ENCODE peak calls at places on chromosomes 5 and 9, in six cellular contexts. One of them, this sample, is unnamed.

GRCh38 chr5:54243483-54244080 is 66.8 kb downstream of the ARL15 start:
- DNase-seq in MM.1S: peak
- DNase-seq in GM23338: peak
- DNase-seq in PC-3: peak
- DNase-seq in HCT116: peak
- DNase-seq in hepatocyte: peak
- DNase-seq in this sample: peak

GRCh38 chr5:39892708-39893107 is 467.9 kb upstream of the DAB2 start:
- DNase-seq in GM23338: no peak
- DNase-seq in hepatocyte: no peak
- DNase-seq in PC-3: peak
- DNase-seq in MM.1S: peak
- DNase-seq in HCT116: no peak
- DNase-seq in this sample: no peak

GRCh38 chr9:112120046-112120373 is 55.1 kb downstream of the SUSD1 start:
- DNase-seq in MM.1S: no peak
- DNase-seq in PC-3: no peak
- DNase-seq in hepatocyte: no peak
- DNase-seq in GM23338: no peak
- DNase-seq in HCT116: no peak
- DNase-seq in this sample: no peak

GRCh38 chr5:1468629-1469527 is 23.6 kb upstream of the SLC6A3 start:
- DNase-seq in GM23338: no peak
- DNase-seq in HCT116: no peak
- DNase-seq in PC-3: no peak
- DNase-seq in hepatocyte: no peak
- DNase-seq in MM.1S: no peak
- DNase-seq in this sample: no peak

GRCh38 chr9:132181796-132182521 is 20.1 kb downstream of the NTNG2 start:
- DNase-seq in HCT116: no peak
- DNase-seq in PC-3: no peak
- DNase-seq in hepatocyte: no peak
- DNase-seq in GM23338: no peak
- DNase-seq in MM.1S: no peak
- DNase-seq in this sample: peak

GRCh38 chr9:99511723-99512122 is 289.6 kb downstream of the SEC61B start:
- DNase-seq in PC-3: no peak
- DNase-seq in hepatocyte: no peak
- DNase-seq in HCT116: no peak
- DNase-seq in MM.1S: no peak
- DNase-seq in GM23338: peak
- DNase-seq in this sample: peak

GRCh38 chr9:89781838-89782237 is 177.0 kb downstream of the GADD45G start:
- DNase-seq in hepatocyte: no peak
- DNase-seq in HCT116: no peak
- DNase-seq in MM.1S: no peak
- DNase-seq in GM23338: no peak
- DNase-seq in PC-3: no peak
- DNase-seq in this sample: no peak

GRCh38 chr9:36145970-36146369 is 9.4 kb downstream of the GLIPR2 start:
- DNase-seq in HCT116: no peak
- DNase-seq in PC-3: no peak
- DNase-seq in GM23338: no peak
- DNase-seq in hepatocyte: no peak
- DNase-seq in MM.1S: no peak
- DNase-seq in this sample: no peak

GRCh38 chr9:69276775-69277174 is 48.2 kb upstream of the ENTREP1 start:
- DNase-seq in hepatocyte: no peak
- DNase-seq in HCT116: no peak
- DNase-seq in PC-3: no peak
- DNase-seq in MM.1S: no peak
- DNase-seq in GM23338: peak
- DNase-seq in this sample: no peak

GRCh38 chr5:103290846-103291245 is 32.3 kb downstream of the MACIR start:
- DNase-seq in HCT116: no peak
- DNase-seq in PC-3: no peak
- DNase-seq in MM.1S: no peak
- DNase-seq in GM23338: no peak
- DNase-seq in hepatocyte: no peak
- DNase-seq in this sample: no peak

GRCh38 chr9:37956904-37957663 is 53.2 kb upstream of the SLC25A51 start:
- DNase-seq in hepatocyte: no peak
- DNase-seq in MM.1S: no peak
- DNase-seq in PC-3: no peak
- DNase-seq in HCT116: no peak
- DNase-seq in GM23338: no peak
- DNase-seq in this sample: no peak

GRCh38 chr9:124266139-124266825 is 8.5 kb downstream of the NEK6 start:
- DNase-seq in PC-3: no peak
- DNase-seq in GM23338: no peak
- DNase-seq in hepatocyte: no peak
- DNase-seq in MM.1S: no peak
- DNase-seq in HCT116: no peak
- DNase-seq in this sample: no peak

GRCh38 chr5:92460505-92460904 is 1077.4 kb upstream of the ARRDC3 start:
- DNase-seq in hepatocyte: no peak
- DNase-seq in GM23338: no peak
- DNase-seq in PC-3: no peak
- DNase-seq in MM.1S: no peak
- DNase-seq in HCT116: no peak
- DNase-seq in this sample: no peak

GRCh38 chr5:34501840-34502239 is 154.3 kb upstream of the RAI14 start:
- DNase-seq in HCT116: no peak
- DNase-seq in hepatocyte: no peak
- DNase-seq in MM.1S: no peak
- DNase-seq in GM23338: no peak
- DNase-seq in PC-3: no peak
- DNase-seq in this sample: no peak

GRCh38 chr9:70262948-70263347 is 4.2 kb downstream of the SMC5 start:
- DNase-seq in GM23338: no peak
- DNase-seq in HCT116: no peak
- DNase-seq in PC-3: peak
- DNase-seq in MM.1S: no peak
- DNase-seq in hepatocyte: no peak
- DNase-seq in this sample: no peak

GRCh38 chr9:88950341-88951141 is 40.7 kb upstream of the S1PR3 start:
- DNase-seq in hepatocyte: no peak
- DNase-seq in GM23338: no peak
- DNase-seq in HCT116: no peak
- DNase-seq in MM.1S: no peak
- DNase-seq in PC-3: peak
- DNase-seq in this sample: peak

GRCh38 chr9:87433853-87434252 is 63.8 kb upstream of the DAPK1 start:
- DNase-seq in HCT116: no peak
- DNase-seq in hepatocyte: no peak
- DNase-seq in PC-3: no peak
- DNase-seq in MM.1S: no peak
- DNase-seq in GM23338: no peak
- DNase-seq in this sample: no peak

GRCh38 chr5:111278824-111279504 is 54.8 kb downstream of the CAMK4 start:
- DNase-seq in hepatocyte: peak
- DNase-seq in GM23338: peak
- DNase-seq in HCT116: peak
- DNase-seq in PC-3: peak
- DNase-seq in MM.1S: peak
- DNase-seq in this sample: peak
- TF ChIP-seq EZH2phosphoT487 in hepatocyte: no peak
- TF ChIP-seq EZH2phosphoT487 in GM23338: no peak
- TF ChIP-seq EZH2phosphoT487 in HCT116: no peak
- TF ChIP-seq EZH2phosphoT487 in PC-3: no peak
- TF ChIP-seq EZH2phosphoT487 in MM.1S: no peak
- TF ChIP-seq EZH2phosphoT487 in this sample: no peak

DNA sequence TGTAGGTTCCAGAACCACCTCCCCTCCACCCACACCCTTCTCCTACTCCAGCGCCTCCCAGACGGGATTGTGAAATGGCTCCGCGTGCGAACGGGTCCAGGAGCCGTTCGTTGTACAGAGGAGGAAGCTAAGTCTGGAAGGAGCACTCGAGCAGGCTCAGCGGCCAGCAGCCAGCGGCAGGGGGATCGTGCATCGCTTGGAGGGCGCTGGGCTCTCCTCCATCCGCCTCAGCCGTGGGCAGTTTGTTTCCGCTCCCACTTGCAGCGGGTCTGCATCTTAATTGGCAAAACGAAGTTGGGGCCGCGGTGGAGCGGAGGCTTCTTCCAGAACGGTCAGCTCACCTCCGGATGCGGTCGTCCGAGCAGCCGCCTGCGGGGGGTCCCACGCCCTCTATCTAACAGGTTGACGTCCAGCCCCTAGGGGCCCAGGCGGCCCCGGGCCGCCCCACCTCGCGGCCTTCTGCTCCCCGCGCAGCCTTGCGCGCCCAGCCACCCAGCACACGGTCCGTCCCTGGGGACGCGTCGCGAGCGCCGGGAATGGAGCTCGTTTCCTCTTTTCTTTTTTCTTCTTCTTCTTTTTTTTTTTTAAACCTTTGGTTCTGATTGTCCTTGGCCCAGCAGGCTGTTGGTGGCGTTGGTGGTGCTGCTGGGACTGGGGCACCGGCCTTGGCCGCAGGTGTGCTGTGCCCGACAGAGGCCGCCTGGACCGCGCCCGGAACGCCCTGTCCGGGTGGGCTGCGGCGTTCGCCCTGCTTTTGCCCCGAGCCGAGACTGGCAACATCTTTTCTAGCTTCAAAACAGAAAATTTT is 3.9 kb upstream of the BARX1 start:
- DNase-seq in HCT116: no peak
- DNase-seq in GM23338: peak
- DNase-seq in MM.1S: no peak
- DNase-seq in hepatocyte: peak
- DNase-seq in PC-3: no peak
- DNase-seq in this sample: peak
- TF ChIP-seq EZH2 in HCT116: no peak
- TF ChIP-seq EZH2 in GM23338: peak
- TF ChIP-seq EZH2 in MM.1S: no peak
- TF ChIP-seq EZH2 in hepatocyte: no peak
- TF ChIP-seq EZH2 in PC-3: no peak
- TF ChIP-seq EZH2 in this sample: peak

DNA sequence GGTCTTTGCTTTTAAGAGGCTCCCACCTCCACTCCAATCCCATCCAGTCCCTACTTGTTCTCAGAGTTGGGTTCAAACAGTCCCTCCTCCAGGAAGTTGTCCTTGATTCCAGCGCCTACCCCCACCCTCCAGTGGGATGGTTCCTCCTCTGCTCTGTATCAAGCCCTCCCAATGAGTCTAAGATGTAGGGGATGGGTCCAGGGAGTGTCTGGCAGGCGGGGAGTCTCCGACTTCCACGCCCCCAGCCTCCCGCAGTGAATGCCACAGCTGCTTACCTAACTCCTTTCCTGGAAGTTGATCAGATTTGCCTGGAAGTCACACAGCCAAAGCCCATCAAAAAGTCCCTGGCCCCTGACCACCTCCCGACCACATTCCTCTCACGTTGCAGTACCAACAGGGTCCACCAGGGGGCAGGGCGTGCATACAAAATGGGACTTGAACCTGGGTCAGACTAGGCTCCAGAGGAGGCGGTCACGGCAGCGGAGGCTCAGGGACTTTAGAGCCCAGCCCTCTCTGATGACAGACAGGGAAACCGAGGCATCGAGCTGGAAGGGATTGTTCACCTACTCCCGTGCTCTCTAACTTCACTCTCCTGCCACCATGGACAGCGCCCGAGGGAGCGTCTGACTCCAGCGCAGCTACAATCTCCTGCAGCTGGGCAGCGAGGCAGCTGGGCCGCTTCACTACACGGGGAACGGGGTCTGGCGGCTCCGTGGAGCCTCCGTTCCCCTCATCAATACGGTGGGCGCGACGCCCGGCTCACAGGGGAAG is 25.0 kb upstream of the TDRD7 start:
- DNase-seq in GM23338: peak
- DNase-seq in PC-3: peak
- DNase-seq in MM.1S: peak
- DNase-seq in hepatocyte: peak
- DNase-seq in HCT116: peak
- DNase-seq in this sample: peak
- TF ChIP-seq CTCF in GM23338: peak
- TF ChIP-seq CTCF in PC-3: peak
- TF ChIP-seq CTCF in MM.1S: peak
- TF ChIP-seq CTCF in hepatocyte: peak
- TF ChIP-seq CTCF in HCT116: peak
- TF ChIP-seq CTCF in this sample: peak

DNA sequence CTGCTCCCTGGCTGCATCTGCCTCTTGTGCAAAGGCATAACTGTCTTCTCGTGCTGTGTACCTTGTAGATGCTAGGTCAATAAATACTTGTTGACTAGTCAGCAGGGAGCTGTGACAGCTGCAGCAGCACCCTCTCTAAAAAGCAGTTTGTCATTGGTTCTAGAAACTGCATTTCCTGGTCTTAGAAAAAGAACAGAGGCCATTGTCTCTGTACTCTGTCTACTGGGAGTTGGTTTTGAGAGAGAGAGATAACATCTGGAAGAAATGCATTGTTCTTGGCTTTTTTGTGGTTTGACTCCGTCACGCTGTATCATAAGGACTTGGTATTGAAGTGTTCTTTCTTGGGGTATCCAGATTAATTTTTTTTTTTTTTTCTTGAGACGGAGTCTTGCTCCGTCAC is 32.3 kb downstream of the SH3GLB2 start:
- DNase-seq in PC-3: no peak
- DNase-seq in hepatocyte: no peak
- DNase-seq in GM23338: no peak
- DNase-seq in MM.1S: no peak
- DNase-seq in HCT116: no peak
- DNase-seq in this sample: no peak
- TF ChIP-seq EZH2phosphoT487 in PC-3: no peak
- TF ChIP-seq EZH2phosphoT487 in hepatocyte: no peak
- TF ChIP-seq EZH2phosphoT487 in GM23338: no peak
- TF ChIP-seq EZH2phosphoT487 in MM.1S: no peak
- TF ChIP-seq EZH2phosphoT487 in HCT116: no peak
- TF ChIP-seq EZH2phosphoT487 in this sample: no peak